ENCODE peak calls at places on chromosomes 5 and 9, in six cellular contexts. Z is body of pancreas, G is OCI-LY7, N is fibroblast of the aortic adventitia, V is fibroblast of pulmonary artery, K is cardiac fibroblast. P is an unnamed sample.

GRCh38 chr5:68007446-68007845 is 208.1 kb upstream of the PIK3R1 start:
- DNase-seq in Z (peak; percentile 47), G (no peak), N (peak; percentile 90), V (peak; percentile 93), K (peak; percentile 94), P (peak; percentile 94)

GRCh38 chr9:69579032-69579748 is 93.0 kb downstream of the APBA1 start:
- DNase-seq in Z (no peak), G (no peak), N (no peak), V (no peak), K (no peak), P (no peak)

GRCh38 chr5:134133213-134133994 is 18.9 kb downstream of the TCF7 start:
- DNase-seq in Z (peak; percentile 4), G (no peak), N (no peak), V (no peak), K (no peak), P (no peak)

GRCh38 chr5:152142845-152143469 is 218.3 kb upstream of the GLRA1 start:
- DNase-seq in Z (peak; percentile 64), G (peak; percentile 56), N (peak; percentile 68), V (peak; percentile 75), K (peak; percentile 75), P (peak; percentile 57)

GRCh38 chr9:93255994-93256877 is 72.3 kb downstream of the WNK2 start:
- DNase-seq in Z (peak; percentile 3), G (no peak), N (no peak), V (no peak), K (no peak), P (no peak)

GRCh38 chr5:127878174-127878750 is 175.1 kb downstream of the CCDC192 start:
- DNase-seq in Z (peak; percentile 77), G (peak; percentile 23), N (peak; percentile 58), V (peak; percentile 80), K (peak; percentile 72), P (peak; percentile 57)

GRCh38 chr5:131160134-131160533 is 4.9 kb downstream of the HINT1 start:
- DNase-seq in Z (no peak), G (no peak), N (no peak), V (no peak), K (no peak), P (no peak)

GRCh38 chr9:93116049-93116961 is 17.7 kb downstream of the NINJ1 start:
- DNase-seq in Z (peak; percentile 65), G (no peak), N (peak; percentile 55), V (peak; percentile 65), K (peak; percentile 82), P (peak; percentile 85)

GRCh38 chr9:38309324-38310195 is 82.9 kb upstream of the ALDH1B1 start:
- DNase-seq in Z (no peak), G (no peak), N (peak; percentile 27), V (no peak), K (no peak), P (peak; percentile 57)

GRCh38 chr5:8913522-8913921 is 632.4 kb downstream of the SEMA5A start:
- DNase-seq in Z (no peak), G (no peak), N (no peak), V (no peak), K (no peak), P (no peak)

GRCh38 chr5:148120317-148120716 is 48.0 kb upstream of the SPINK14 start:
- DNase-seq in Z (no peak), G (no peak), N (no peak), V (no peak), K (no peak), P (no peak)

GRCh38 chr5:665541-665955 is 27.6 kb downstream of the TPPP start:
- DNase-seq in Z (peak; percentile 6), G (no peak), N (no peak), V (no peak), K (no peak), P (no peak)

GRCh38 chr5:1261643-1262042 is 33.2 kb downstream of the TERT start:
- DNase-seq in Z (no peak), G (no peak), N (no peak), V (no peak), K (no peak), P (no peak)

GRCh38 chr5:132260051-132260450 is 2.6 kb downstream of the PDLIM4 start:
- DNase-seq in Z (no peak), G (no peak), N (no peak), V (peak; percentile 30), K (no peak), P (peak; percentile 58)

GRCh38 chr9:27749838-27750237 is 176.6 kb upstream of the C9orf72 start:
- DNase-seq in Z (no peak), G (no peak), N (no peak), V (no peak), K (no peak), P (no peak)

GRCh38 chr5:154756871-154757646 is 1.9 kb downstream of the LARP1 start:
- DNase-seq in Z (peak; percentile 70), G (peak; percentile 61), N (peak; percentile 35), V (peak; percentile 38), K (peak; percentile 53), P (no peak)

GRCh38 chr9:93663877-93664548 is 87.6 kb downstream of the PHF2 start:
- DNase-seq in Z (no peak), G (no peak), N (no peak), V (no peak), K (no peak), P (no peak)

GRCh38 chr5:51172853-51173635 is 210.2 kb upstream of the ISL1 start:
- DNase-seq in Z (no peak), G (no peak), N (no peak), V (no peak), K (no peak), P (no peak)

GRCh38 chr9:113299800-113300292 is 3.3 kb downstream of the RNF183 start:
- DNase-seq in Z (peak; percentile 33), G (no peak), N (peak; percentile 26), V (peak; percentile 58), K (peak; percentile 58), P (no peak)

GRCh38 chr5:108801776-108802175 is 54.1 kb downstream of the FER start:
- DNase-seq in Z (no peak), G (no peak), N (peak; percentile 94), V (peak; percentile 95), K (peak; percentile 89), P (peak; percentile 94)

GRCh38 chr9:138047469-138048040 is 170.0 kb downstream of the CACNA1B start:
- DNase-seq in Z (no peak), G (no peak), N (no peak), V (no peak), K (no peak), P (no peak)

DNA sequence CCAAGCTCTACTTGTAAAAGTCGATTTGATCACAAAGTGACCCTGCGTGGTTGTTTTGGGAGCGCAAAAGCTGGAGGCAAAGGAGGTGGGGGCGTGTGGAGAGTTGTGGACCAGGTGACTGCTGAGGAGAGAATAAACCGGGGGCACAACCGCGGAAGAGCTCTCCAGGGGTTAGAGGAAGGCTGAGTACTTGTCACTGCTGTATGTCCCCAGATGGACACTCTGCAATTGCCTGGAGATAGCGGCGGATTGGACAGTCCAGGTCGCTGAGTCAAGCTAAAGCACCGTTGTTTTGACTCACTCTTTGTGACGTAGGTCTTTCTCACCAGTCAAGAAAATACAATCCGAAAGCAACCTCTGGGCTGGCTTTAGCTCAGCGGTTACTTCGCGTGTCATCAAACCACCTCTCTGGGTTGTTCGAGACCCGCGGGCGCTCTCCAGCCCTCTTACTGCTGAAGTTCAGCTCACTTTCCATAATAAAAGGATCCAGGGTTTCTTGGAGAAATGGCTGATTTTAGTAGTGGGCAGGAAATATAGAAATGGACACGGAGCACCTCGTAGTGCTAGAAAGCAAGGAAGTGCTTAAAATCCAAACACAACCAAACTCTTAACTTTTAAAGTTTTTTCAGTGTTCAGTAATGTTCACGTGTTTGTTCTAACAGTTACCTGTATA is 25.7 kb downstream of the ZMAT2 start:
- DNase-seq in Z (peak; percentile 81), G (no peak), N (peak; percentile 94), V (peak; percentile 92), K (peak; percentile 87), P (peak; percentile 96)
- H3K4me3 ChIP-seq in Z (no peak overlapping the region), G (no peak overlapping the region), N (peak overlapping the region; percentile 69), V (peak overlapping the region; percentile 58), K (peak overlapping the region; percentile 29), P (peak overlapping the region; percentile 72)

GRCh38 chr5:140166911-140167310 is 8.1 kb upstream of the CYSTM1 start:
- DNase-seq in Z (no peak), G (no peak), N (no peak), V (no peak), K (no peak), P (no peak)

GRCh38 chr5:140172473-140172872 is 2.5 kb upstream of the CYSTM1 start:
- DNase-seq in Z (no peak), G (no peak), N (no peak), V (no peak), K (no peak), P (no peak)

GRCh38 chr5:140168371-140168770 is 6.6 kb upstream of the CYSTM1 start:
- DNase-seq in Z (no peak), G (peak; percentile 18), N (no peak), V (no peak), K (no peak), P (no peak)

GRCh38 chr5:140165921-140166270 is 9.1 kb upstream of the CYSTM1 start:
- DNase-seq in Z (no peak), G (no peak), N (no peak), V (no peak), K (no peak), P (no peak)

GRCh38 chr5:140169410-140169809 is 5.6 kb upstream of the CYSTM1 start:
- DNase-seq in Z (no peak), G (no peak), N (no peak), V (peak; percentile 35), K (peak; percentile 40), P (peak; percentile 38)
- TF ChIP-seq CTCF in Z (no peak), G (no peak), N (peak; percentile 28), V (peak; percentile 24), K (no peak), P (peak; percentile 11)

DNA sequence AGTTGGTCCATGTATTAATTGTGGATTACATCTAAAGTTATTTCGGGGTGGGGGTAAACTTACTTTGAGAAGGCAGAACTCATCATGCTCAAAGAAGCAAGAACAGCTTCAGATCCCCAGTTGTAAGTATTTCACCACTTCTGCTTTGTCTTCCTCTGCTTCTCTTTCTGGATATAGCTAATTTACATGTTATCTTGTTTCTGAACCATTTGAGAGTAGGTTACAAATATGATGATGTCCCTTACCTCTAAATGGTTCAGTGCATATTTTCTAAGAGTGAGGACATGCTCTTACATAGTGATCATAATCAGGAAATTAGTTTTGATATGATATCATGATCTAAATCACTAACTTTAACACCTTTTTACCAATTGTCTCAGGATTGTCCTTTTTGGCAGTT is 11.9 kb downstream of the TRIO start:
- DNase-seq in Z (no peak), G (peak; percentile 40), N (no peak), V (no peak), K (no peak), P (no peak)
- H3K4me3 ChIP-seq in Z (no peak overlapping the region), G (peak overlapping the region; percentile 38), N (no peak overlapping the region), V (no peak overlapping the region), K (no peak overlapping the region), P (no peak overlapping the region)

GRCh38 chr9:124810513-124811355 is 33.8 kb downstream of the OLFML2A start:
- DNase-seq in Z (peak; percentile 39), G (no peak), N (peak; percentile 78), V (peak; percentile 67), K (peak; percentile 78), P (peak; percentile 83)

GRCh38 chr9:124813496-124814177 is 36.7 kb downstream of the OLFML2A start:
- DNase-seq in Z (no peak), G (no peak), N (no peak), V (no peak), K (no peak), P (no peak)

GRCh38 chr9:124814178-124814535 is 37.2 kb downstream of the OLFML2A start:
- DNase-seq in Z (no peak), G (no peak), N (no peak), V (no peak), K (no peak), P (no peak)

GRCh38 chr9:124813041-124813440 is 36.1 kb downstream of the OLFML2A start:
- DNase-seq in Z (no peak), G (no peak), N (no peak), V (no peak), K (no peak), P (no peak)

GRCh38 chr9:124812401-124813016 is 35.6 kb downstream of the OLFML2A start:
- DNase-seq in Z (no peak), G (no peak), N (peak; percentile 93), V (peak; percentile 75), K (peak; percentile 95), P (peak; percentile 98)
- TF ChIP-seq CTCF in Z (no peak), G (no peak), N (peak; percentile 8), V (no peak), K (no peak), P (no peak)

P was measured in fibroblast of mammary gland.